ENCODE peak calls at places on chromosomes 4 and X, in four cellular contexts. Y is hepatocyte, L is GM23248, C is GM23338. K is an unnamed sample.

GRCh38 chr4:87465739-87466366 is 43.5 kb downstream of the NUDT9 start:
- DNase-seq in Y (peak; percentile 55), L (peak; percentile 70), C (peak; percentile 72), K (peak; percentile 64)

GRCh38 chrX:16239211-16239610 is 71.9 kb downstream of the MAGEB17 start:
- DNase-seq in Y (peak; percentile 58), L (peak; percentile 64), C (no peak), K (peak; percentile 88)

GRCh38 chrX:77118686-77119085 is 328.5 kb upstream of the FGF16 start:
- DNase-seq in Y (no peak), L (no peak), C (no peak), K (no peak)

GRCh38 chr4:52635130-52635529 is 24.0 kb downstream of the USP46 start:
- DNase-seq in Y (no peak), L (no peak), C (no peak), K (no peak)

GRCh38 chrX:19958530-19959486 is 32.1 kb downstream of the BCLAF3 start:
- DNase-seq in Y (no peak), L (no peak), C (no peak), K (peak; percentile 13)

GRCh38 chrX:118577041-118577440 is 81.4 kb downstream of the DOCK11 start:
- DNase-seq in Y (no peak), L (no peak), C (no peak), K (no peak)

GRCh38 chr4:150078041-150078995 is at the start of gene DCLK2:
- DNase-seq in Y (peak; percentile 79), L (peak; percentile 90), C (peak; percentile 73), K (peak; percentile 50)

GRCh38 chr4:8928074-8928473 is 56.4 kb upstream of the HMX1 start:
- DNase-seq in Y (no peak), L (no peak), C (no peak), K (no peak)

GRCh38 chr4:51960486-51960885 is 59.7 kb downstream of the LRRC66 start:
- DNase-seq in Y (no peak), L (no peak), C (no peak), K (no peak)

GRCh38 chrX:154458954-154459829 is 1.1 kb downstream of the PLXNA3 start:
- DNase-seq in Y (peak; percentile 44), L (peak; percentile 66), C (no peak), K (peak; percentile 54)

GRCh38 chr4:38030023-38030422 is 69.8 kb downstream of the PTTG2 start:
- DNase-seq in Y (no peak), L (peak; percentile 17), C (no peak), K (no peak)

GRCh38 chr4:170226288-170226687 is 136.5 kb upstream of the AADAT start:
- DNase-seq in Y (peak; percentile 31), L (no peak), C (peak; percentile 13), K (peak; percentile 30)

GRCh38 chr4:5993876-5994811 is 24.1 kb downstream of the C4orf50 start:
- DNase-seq in Y (no peak), L (no peak), C (no peak), K (no peak)

GRCh38 chr4:147639388-147639787 is 22.2 kb downstream of the TMEM184C start:
- DNase-seq in Y (no peak), L (peak; percentile 31), C (no peak), K (no peak)
- H3K9me2 ChIP-seq in Y (no peaks in the 10 kb centered on the region), L (no peaks in the 10 kb centered on the region), C (no peaks in the 10 kb centered on the region), K (no peaks in the 10 kb centered on the region)

GRCh38 chr4:3704669-3705068 is 61.5 kb upstream of the ADRA2C start:
- DNase-seq in Y (no peak), L (no peak), C (no peak), K (no peak)

GRCh38 chr4:3702551-3703221 is 63.5 kb upstream of the ADRA2C start:
- DNase-seq in Y (no peak), L (no peak), C (no peak), K (no peak)

GRCh38 chr4:3703677-3704521 is 62.3 kb upstream of the ADRA2C start:
- DNase-seq in Y (no peak), L (no peak), C (peak; percentile 68), K (no peak)

GRCh38 chr4:3702084-3702521 is 64.1 kb upstream of the ADRA2C start:
- DNase-seq in Y (no peak), L (no peak), C (no peak), K (no peak)

DNA sequence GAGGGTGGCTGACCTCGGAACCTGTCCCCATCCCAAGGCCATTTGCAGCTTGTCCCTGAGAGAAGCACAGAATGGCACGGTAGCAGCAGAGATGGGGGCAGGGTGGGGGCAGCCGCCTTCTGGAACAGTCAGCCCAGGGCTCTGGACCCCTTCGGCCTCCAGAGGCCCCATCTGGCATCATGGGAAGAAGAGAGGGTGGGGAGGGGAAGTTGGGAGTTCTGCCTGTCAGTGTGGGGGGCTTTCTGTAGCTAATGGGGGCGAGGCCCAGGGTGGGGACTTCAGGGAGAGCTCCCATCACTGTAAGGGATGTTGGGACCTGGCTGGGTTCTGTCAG is 62.9 kb upstream of the ADRA2C start:
- DNase-seq in Y (no peak), L (no peak), C (no peak), K (no peak)
- TF ChIP-seq EZH2 in Y (no peak), L (no peak), C (no peak), K (no peak)

GRCh38 chr4:23305026-23305425 is 584.8 kb downstream of the PPARGC1A start:
- DNase-seq in Y (no peak), L (no peak), C (no peak), K (peak; percentile 23)
- H2AFZ ChIP-seq in Y (no peak overlapping the region), L (no peak overlapping the region), C (no peak overlapping the region), K (peak overlapping the region; percentile 52)

DNA sequence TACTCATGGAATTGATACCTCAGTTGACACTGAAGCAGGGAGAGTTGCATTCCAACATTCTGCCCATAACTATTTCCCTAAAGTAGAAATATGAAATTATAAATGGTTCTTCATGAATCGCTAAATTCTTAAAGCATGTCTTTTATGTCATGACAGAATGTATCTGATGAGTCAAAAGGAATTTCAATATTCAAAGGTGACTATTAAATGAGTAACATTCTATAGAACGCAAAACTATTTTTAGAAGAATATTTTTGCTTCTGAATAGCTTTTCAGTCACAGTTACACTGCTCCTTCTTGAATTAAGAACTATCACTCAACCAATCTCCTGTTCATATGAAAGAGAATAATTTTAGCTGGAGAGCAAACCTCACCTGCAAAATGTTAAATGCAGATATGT is 152.8 kb downstream of the ADGRA3 start:
- DNase-seq in Y (no peak), L (peak; percentile 52), C (no peak), K (peak; percentile 60)
- H3K9me2 ChIP-seq in Y (no peaks in the 10 kb centered on the region), L (no peaks in the 10 kb centered on the region), C (peaks cover 8% of the 10 kb centered on the region), K (no peaks in the 10 kb centered on the region)

DNA sequence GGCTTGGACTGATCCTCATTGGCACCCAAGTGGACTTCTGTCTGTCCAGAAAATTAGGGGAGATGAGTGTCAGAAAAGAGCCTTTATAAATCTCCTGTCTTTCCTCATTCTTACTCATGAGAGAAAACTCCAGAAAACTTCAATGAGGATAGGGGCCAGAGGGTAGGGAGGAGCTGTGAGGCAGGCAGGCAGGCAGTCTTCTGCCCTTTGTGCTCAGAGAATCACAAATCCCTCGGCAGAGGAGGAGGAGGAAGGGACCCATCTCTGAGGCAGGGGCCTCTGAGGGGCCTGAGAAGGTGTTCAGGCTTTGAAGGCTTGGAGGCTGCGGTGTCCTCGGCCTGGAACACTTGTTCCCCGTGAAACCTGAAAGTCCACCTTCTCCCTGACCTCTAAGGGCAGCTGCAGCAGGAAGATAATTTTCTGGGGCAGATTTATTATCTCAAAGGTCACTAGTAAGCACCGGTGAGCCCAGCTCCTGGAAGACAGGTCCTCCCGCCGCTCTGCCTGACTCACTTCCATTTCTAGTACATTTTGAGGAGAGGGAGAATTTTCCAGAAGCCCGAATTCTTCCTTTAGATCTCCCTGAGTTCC is 200.3 kb upstream of the BCOR start:
- DNase-seq in Y (peak; percentile 32), L (no peak), C (no peak), K (no peak)
- TF ChIP-seq EZH2 in Y (no peak), L (no peak), C (no peak), K (no peak)

DNA sequence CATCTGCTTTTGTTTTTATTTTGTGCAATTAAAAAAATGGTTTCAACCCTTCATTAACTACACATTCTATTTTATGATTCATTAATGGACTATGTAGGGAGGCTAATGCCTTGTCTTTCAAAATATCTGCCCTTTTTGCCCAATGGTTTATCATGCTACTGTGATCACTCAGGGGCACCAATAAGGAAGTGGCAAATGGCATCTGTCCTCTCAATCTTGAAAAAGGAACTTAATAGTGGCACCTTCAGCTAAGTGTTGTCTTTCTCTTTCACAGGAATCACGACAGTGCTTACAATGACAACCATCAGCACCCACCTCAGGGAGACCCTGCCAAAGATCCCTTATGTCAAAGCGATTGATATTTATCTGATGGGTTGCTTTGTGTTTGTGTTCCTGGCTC is 57.1 kb downstream of the COMMD8 start:
- DNase-seq in Y (no peak), L (no peak), C (no peak), K (no peak)
- H2AFZ ChIP-seq in Y (no peak overlapping the region), L (no peak overlapping the region), C (no peak overlapping the region), K (no peak overlapping the region)

K was measured in PC-3.